ENCODE peak calls at places on chromosomes 16 and 17, in six cellular contexts. R is aorta; Y is stimulated activated CD4-positive, alpha-beta T cell treated with anti-CD3 and anti-CD28 coated beads, Interleukin-2, amount 100 ng/mL, for 24 hours; X is T-helper 1 cell; P is left ventricle myocardium inferior; V is CD4-positive, alpha-beta T cell. C is an unnamed sample.

GRCh38 chr16:73049051-73049910 is 1.4 kb upstream of the ZFHX3 start:
- DNase-seq in Y (no peak), P (no peak), V (no peak), R (peak), X (no peak), C (no peak)

GRCh38 chr16:4886151-4886550 is 38.9 kb downstream of the UBN1 start:
- DNase-seq in X (no peak), V (no peak), Y (no peak), P (no peak), R (no peak), C (no peak)

GRCh38 chr16:47247691-47248090 is 103.9 kb upstream of the NETO2 start:
- DNase-seq in P (no peak), Y (no peak), R (no peak), X (no peak), V (no peak), C (no peak)

GRCh38 chr17:2044263-2044894 is 2.6 kb downstream of the OVCA2 start:
- DNase-seq in R (no peak), P (no peak), Y (no peak), V (no peak), X (no peak), C (no peak)

GRCh38 chr17:50944054-50944901 is 78.1 kb upstream of the TOB1 start:
- DNase-seq in Y (peak), R (peak), V (peak), P (peak), X (peak), C (peak)

GRCh38 chr17:1039511-1040215 is 42.7 kb downstream of the TIMM22 start:
- DNase-seq in P (peak), R (peak), V (no peak), X (no peak), Y (no peak), C (peak)

GRCh38 chr16:69880640-69881133 is 70.4 kb upstream of the CLEC18A start:
- DNase-seq in X (no peak), P (no peak), V (no peak), Y (no peak), R (no peak), C (no peak)

GRCh38 chr17:63838586-63839184 is 3.8 kb downstream of the SMARCD2 start:
- DNase-seq in P (peak), X (no peak), V (no peak), R (peak), Y (no peak), C (peak)

GRCh38 chr17:45235071-45236001 is 13.7 kb downstream of the FMNL1 start:
- DNase-seq in P (peak), X (peak), Y (peak), R (peak), V (peak), C (peak)

GRCh38 chr16:87808108-87808507 is 42.3 kb upstream of the KLHDC4 start:
- DNase-seq in V (no peak), P (no peak), Y (no peak), R (no peak), X (no peak), C (no peak)

GRCh38 chr17:57924677-57925076 is 30.5 kb downstream of the CUEDC1 start:
- DNase-seq in V (no peak), R (no peak), X (no peak), P (no peak), Y (no peak), C (peak)

GRCh38 chr16:27920391-27920891 is 143.1 kb downstream of the GSG1L start:
- DNase-seq in V (no peak), R (no peak), X (no peak), P (no peak), Y (no peak), C (no peak)

GRCh38 chr16:49466529-49466831 is 92.9 kb downstream of the C16orf78 start:
- DNase-seq in P (no peak), V (no peak), X (no peak), Y (no peak), R (no peak), C (no peak)

GRCh38 chr17:77297693-77298666 is 157.2 kb downstream of the SEC14L1 start:
- DNase-seq in P (no peak), R (no peak), V (no peak), Y (no peak), X (no peak), C (no peak)

GRCh38 chr16:68740628-68741346 is 3.7 kb downstream of the CDH1 start:
- DNase-seq in P (no peak), X (no peak), V (no peak), R (no peak), Y (no peak), C (no peak)

GRCh38 chr16:31219154-31219741 is 2.3 kb upstream of the PYDC1 start:
- DNase-seq in P (no peak), Y (no peak), R (no peak), V (no peak), X (no peak), C (no peak)

GRCh38 chr17:32491371-32492280 is 4.8 kb downstream of the CDK5R1 start:
- DNase-seq in V (no peak), R (no peak), Y (peak), P (no peak), X (no peak), C (no peak)

GRCh38 chr16:2447920-2448583 is 11.9 kb upstream of the TEDC2 start:
- DNase-seq in X (no peak), P (no peak), V (no peak), R (no peak), Y (no peak), C (no peak)

GRCh38 chr17:76585048-76585648 is 512 bp downstream of the ST6GALNAC2 start:
- DNase-seq in V (no peak), X (no peak), R (no peak), Y (no peak), P (no peak), C (peak)

GRCh38 chr16:53695070-53695469 is 8.6 kb downstream of the RPGRIP1L start:
- DNase-seq in R (no peak), V (no peak), P (no peak), X (no peak), Y (no peak), C (no peak)

GRCh38 chr16:83734136-83734535 is 73.6 kb upstream of the HSBP1 start:
- DNase-seq in Y (no peak), V (no peak), R (no peak), P (no peak), X (no peak), C (no peak)

GRCh38 chr17:49699967-49700575 is 7.7 kb downstream of the SLC35B1 start:
- DNase-seq in X (no peak), R (no peak), P (peak), V (no peak), Y (no peak), C (peak)

GRCh38 chr17:45857977-45858708 is 13.5 kb downstream of the SPPL2C start:
- DNase-seq in Y (no peak), X (no peak), V (no peak), R (no peak), P (no peak), C (no peak)

GRCh38 chr16:67184453-67185002 is 765 bp upstream of the MATCAP1 start:
- DNase-seq in Y (peak), P (no peak), V (no peak), R (no peak), X (no peak), C (no peak)